ENCODE peak calls at places on chromosome 20, in four cellular contexts. X is CD8-positive, alpha-beta T cell; A is T-cell; K is Calu3. E is an unnamed sample.

GRCh38 chr20:58647162-58647813 is 3.8 kb upstream of the STX16 start:
- DNase-seq in X (no peak), A (no peak), K (no peak), E (no peak)

GRCh38 chr20:15339264-15339663 is 1001.9 kb upstream of the FLRT3 start:
- DNase-seq in X (no peak), A (no peak), K (no peak), E (no peak)

GRCh38 chr20:50837532-50838321 is 42.9 kb downstream of the BCAS4 start:
- DNase-seq in X (no peak), A (no peak), K (no peak), E (peak; percentile 93)

GRCh38 chr20:39117486-39117885 is 155.3 kb downstream of the DHX35 start:
- DNase-seq in X (no peak), A (no peak), K (peak; percentile 87), E (no peak)

GRCh38 chr20:33552519-33552918 is 62.6 kb downstream of the CBFA2T2 start:
- DNase-seq in X (no peak), A (no peak), K (no peak), E (no peak)

GRCh38 chr20:43459022-43459942 is 1.6 kb downstream of the SRSF6 start:
- DNase-seq in X (no peak), A (no peak), K (peak; percentile 34), E (no peak)

GRCh38 chr20:32538526-32538918 is 46.6 kb downstream of the NOL4L start:
- DNase-seq in X (no peak), A (no peak), K (no peak), E (no peak)

GRCh38 chr20:17849901-17850673 is 118.5 kb downstream of the SNX5 start:
- DNase-seq in X (no peak), A (no peak), K (peak; percentile 55), E (peak; percentile 94)

GRCh38 chr20:49914310-49915117 is 815 bp downstream of the SPATA2 start:
- DNase-seq in X (no peak), A (no peak), K (no peak), E (no peak)

GRCh38 chr20:41476446-41476845 is 109.8 kb upstream of the EMILIN3 start:
- DNase-seq in X (no peak), A (no peak), K (no peak), E (no peak)

GRCh38 chr20:10739575-10739974 is 65.8 kb upstream of the JAG1 start:
- DNase-seq in X (no peak), A (no peak), K (no peak), E (no peak)